ENCODE peak calls at places on chromosomes 11 and 22, in six cellular contexts. W is activated T-cell treated with anti-CD3 and anti-CD28 coated beads, Interleukin-2, amount 50 U/mL, for 72 hours; Z is substantia nigra; A is SW480; T is foreskin fibroblast; X is fibroblast of mammary gland. Y is an unnamed sample.

GRCh38 chr22:49779853-49780271 is 47.8 kb downstream of the BRD1 start:
- DNase-seq in X (no peak), Z (no peak), A (no peak), W (no peak), T (no peak), Y (no peak)

GRCh38 chr22:49867303-49868250 is 13.9 kb downstream of the ZBED4 start:
- DNase-seq in A (no peak), X (no peak), T (no peak), W (no peak), Z (no peak), Y (no peak)

GRCh38 chr22:39343259-39344045 is 6.3 kb upstream of the SYNGR1 start:
- DNase-seq in W (peak; percentile 48), X (peak; percentile 45), A (peak; percentile 67), Z (no peak), T (peak; percentile 49), Y (no peak)

GRCh38 chr11:64629796-64630562 is 39.0 kb downstream of the SLC22A12 start:
- DNase-seq in T (no peak), A (no peak), Z (no peak), X (no peak), W (no peak), Y (peak; percentile 19)

GRCh38 chr22:46107089-46107664 is 43.1 kb upstream of the PPARA start:
- DNase-seq in Z (peak; percentile 75), W (no peak), X (peak; percentile 37), T (no peak), A (no peak), Y (no peak)

GRCh38 chr11:59510917-59511589 is at the start of gene OR4D9:
- DNase-seq in A (no peak), Z (no peak), T (no peak), W (no peak), X (no peak), Y (no peak)

GRCh38 chr11:73951797-73952196 is 971 bp downstream of the DNAJB13 start:
- DNase-seq in X (no peak), Z (no peak), W (no peak), T (no peak), A (no peak), Y (no peak)

GRCh38 chr11:2390091-2390870 is 10.3 kb upstream of the TSSC4 start:
- DNase-seq in W (no peak), T (no peak), Z (no peak), A (no peak), X (peak; percentile 19), Y (no peak)

GRCh38 chr22:20955548-20955947 is 11.5 kb upstream of the AIFM3 start:
- DNase-seq in Z (no peak), A (no peak), X (no peak), W (no peak), T (no peak), Y (no peak)

GRCh38 chr11:30488304-30488998 is 97.7 kb downstream of the MPPED2 start:
- DNase-seq in A (peak; percentile 7), Z (no peak), W (no peak), X (no peak), T (no peak), Y (peak; percentile 39)

GRCh38 chr11:12167098-12167999 is 57.0 kb downstream of the MICAL2 start:
- DNase-seq in T (peak; percentile 85), A (peak; percentile 98), X (peak; percentile 93), W (peak; percentile 70), Z (no peak), Y (no peak)

Y was measured in NCI-H1048.